ENCODE peak calls at places on chromosome 13, in four cellular contexts. H is mammary epithelial cell, W is foreskin fibroblast, P is K562. K is an unnamed sample.

GRCh38 chr13:69970521-69970920 is 137.1 kb upstream of the ATXN8OS start:
- DNase-seq in H (no peak), P (no peak), W (no peak), K (no peak)

GRCh38 chr13:31965361-31966066 is 66.1 kb upstream of the FRY start:
- DNase-seq in H (peak; percentile 59), W (peak; percentile 28), P (no peak), K (peak; percentile 61)

GRCh38 chr13:95624020-95624419 is 20.5 kb downstream of the DZIP1 start:
- DNase-seq in H (peak; percentile 40), W (peak; percentile 80), P (peak; percentile 31), K (no peak)

GRCh38 chr13:20544186-20544914 is 18.7 kb upstream of the CRYL1 start:
- DNase-seq in P (no peak), H (no peak), W (no peak), K (no peak)

GRCh38 chr13:95154441-95154886 is 146.8 kb downstream of the ABCC4 start:
- DNase-seq in H (peak; percentile 50), W (peak; percentile 42), P (no peak), K (no peak)

GRCh38 chr13:98503175-98504028 is 73.5 kb downstream of the STK24 start:
- DNase-seq in W (peak; percentile 50), P (peak; percentile 42), H (no peak), K (no peak)

GRCh38 chr13:41791056-41791455 is 169.9 kb downstream of the VWA8 start:
- DNase-seq in W (peak; percentile 52), P (no peak), H (no peak), K (no peak)

GRCh38 chr13:44854264-44855060 is 134.8 kb downstream of the NUFIP1 start:
- DNase-seq in P (no peak), W (no peak), H (no peak), K (no peak)

GRCh38 chr13:91347996-91348905 is 764 bp downstream of the MIR17HG start:
- DNase-seq in P (peak; percentile 99), W (peak; percentile 71), H (peak; percentile 26), K (no peak)
- TF ChIP-seq CTCF in P (no peak), W (no peak), H (no peak), K (no peak)

GRCh38 chr13:109858319-109858718 is 71.9 kb upstream of the IRS2 start:
- DNase-seq in H (peak; percentile 77), P (no peak), W (no peak), K (no peak)
- H3K4me3 ChIP-seq in H (no peak overlapping the region), P (no peak overlapping the region), W (no peak overlapping the region), K (no peak overlapping the region)

GRCh38 chr13:28755546-28755870 is 36.7 kb upstream of the SLC46A3 start:
- DNase-seq in P (no peak), H (no peak), W (no peak), K (no peak)

GRCh38 chr13:28751210-28751935 is 32.6 kb upstream of the SLC46A3 start:
- DNase-seq in H (no peak), P (no peak), W (no peak), K (no peak)

GRCh38 chr13:28753208-28753892 is 34.6 kb upstream of the SLC46A3 start:
- DNase-seq in P (no peak), H (peak; percentile 73), W (peak; percentile 94), K (peak; percentile 77)

GRCh38 chr13:28753946-28754345 is 35.2 kb upstream of the SLC46A3 start:
- DNase-seq in H (no peak), W (peak; percentile 8), P (no peak), K (no peak)

DNA sequence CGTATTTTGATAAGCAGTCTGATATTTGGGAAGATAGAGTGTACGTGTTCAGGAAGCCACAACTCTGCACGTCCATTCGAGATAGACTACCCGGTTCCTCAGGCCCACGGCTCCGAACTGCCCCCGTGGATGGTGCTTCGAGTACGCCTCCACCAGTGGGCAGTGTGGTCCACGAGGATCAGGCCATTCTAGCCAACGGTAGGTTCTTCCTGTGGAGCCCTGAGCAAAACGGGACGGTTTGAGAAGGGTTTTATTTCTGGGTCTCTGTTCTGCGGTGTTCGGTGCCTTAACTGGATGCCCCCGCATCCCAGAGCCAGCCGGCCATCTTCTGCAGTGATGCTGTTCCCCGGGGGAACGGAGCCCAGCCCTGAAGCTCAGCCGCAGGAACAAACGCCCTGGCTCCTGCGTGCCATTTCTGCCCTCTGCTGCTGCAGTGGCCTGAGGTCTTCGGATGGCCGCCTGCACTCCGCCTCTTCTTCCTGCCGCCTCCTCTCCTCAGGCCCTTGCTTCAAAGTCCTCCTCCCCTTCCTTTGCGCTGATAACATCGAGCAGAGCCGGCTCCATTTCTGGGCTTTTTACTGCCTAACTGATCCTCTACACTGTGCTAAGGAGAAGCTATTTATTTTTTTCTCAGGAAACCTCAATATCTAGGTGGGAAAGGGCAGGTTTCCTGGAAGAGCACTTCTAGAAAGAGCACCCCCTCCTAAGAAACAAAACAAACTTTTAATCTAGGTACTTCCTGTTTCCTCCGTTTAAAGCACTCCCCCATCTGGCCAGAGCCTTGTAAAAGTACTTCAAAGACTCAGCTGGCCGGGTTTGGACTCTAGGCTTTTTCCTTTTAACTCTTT is 36.2 kb upstream of the SLC46A3 start:
- DNase-seq in W (peak; percentile 71), P (peak; percentile 16), H (no peak), K (no peak)
- TF ChIP-seq CTCF in W (peak; percentile 23), P (peak; percentile 27), H (no peak), K (no peak)

GRCh38 chr13:97225533-97225932 is 3.4 kb downstream of the MBNL2 start:
- DNase-seq in H (peak; percentile 28), W (no peak), P (no peak), K (no peak)
- H3K4me3 ChIP-seq in H (peak overlapping the region; percentile 50), W (peak overlapping the region; percentile 86), P (peak overlapping the region; percentile 63), K (peak overlapping the region; percentile 82)

DNA sequence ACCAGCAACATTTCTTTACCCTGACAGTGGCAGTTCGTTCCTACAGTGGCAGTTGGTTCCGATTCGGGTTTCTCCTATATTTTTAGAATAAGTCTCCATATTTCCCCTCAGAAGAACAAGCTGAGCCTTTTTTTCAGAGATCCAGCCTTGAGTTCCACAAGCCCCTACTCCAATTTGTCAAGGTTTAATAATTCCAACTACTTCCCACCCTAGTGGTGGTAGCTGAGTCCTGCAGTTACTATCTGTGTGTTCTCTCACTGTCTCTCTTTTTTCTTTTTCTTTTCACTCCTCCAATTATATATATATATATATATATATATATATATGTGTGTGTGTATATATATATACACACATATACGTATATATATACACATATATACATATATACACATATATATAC is 1347.3 kb downstream of the PCDH9 start:
- DNase-seq in W (no peak), P (no peak), H (no peak), K (no peak)
- TF ChIP-seq CTCF in W (peak; percentile 8), P (no peak), H (peak; percentile 15), K (no peak)

GRCh38 chr13:112112534-112113276 is 45.8 kb downstream of the SOX1 start:
- DNase-seq in W (no peak), P (no peak), H (no peak), K (no peak)

GRCh38 chr13:112107289-112107688 is 40.3 kb downstream of the SOX1 start:
- DNase-seq in P (no peak), H (no peak), W (no peak), K (no peak)

GRCh38 chr13:112113355-112113754 is 46.4 kb downstream of the SOX1 start:
- DNase-seq in H (no peak), P (no peak), W (no peak), K (no peak)

GRCh38 chr13:112113851-112114250 is 46.9 kb downstream of the SOX1 start:
- DNase-seq in W (no peak), H (no peak), P (no peak), K (no peak)

DNA sequence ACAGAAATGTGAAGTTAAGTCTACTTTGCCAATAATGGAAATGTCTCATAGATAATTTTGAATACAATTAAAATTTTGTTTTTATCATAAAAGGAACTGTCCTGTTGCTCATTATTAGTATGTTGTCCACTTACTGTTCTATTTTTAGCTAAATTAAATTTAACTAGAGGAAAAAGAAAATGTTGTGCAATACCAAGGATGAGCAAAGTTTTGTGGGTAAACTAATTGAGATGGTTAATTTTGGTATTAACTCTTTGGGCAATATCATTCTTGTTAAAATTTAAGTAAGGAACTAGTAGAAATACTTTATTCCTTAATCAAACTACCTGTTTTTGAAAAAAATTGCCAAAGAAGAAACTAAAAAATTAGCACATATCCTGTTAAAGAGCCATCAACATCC is 43.5 kb downstream of the SOX1 start:
- DNase-seq in P (no peak), W (no peak), H (no peak), K (no peak)
- H3K4me3 ChIP-seq in P (no peak overlapping the region), W (no peak overlapping the region), H (no peak overlapping the region), K (no peak overlapping the region)

GRCh38 chr13:30752201-30752797 is 17.0 kb downstream of the ALOX5AP start:
- DNase-seq in W (peak; percentile 52), H (no peak), P (no peak), K (no peak)
- TF ChIP-seq CTCF in W (no peak), H (no peak), P (no peak), K (no peak)

K was measured in astrocyte of the cerebellum.